ENCODE peak calls at places on chromosomes 3 and 15, in four cellular contexts. One of them, this sample, is unnamed.

GRCh38 chr3:112634786-112635541 is 6.0 kb downstream of the CCDC80 start:
- DNase-seq in T-cell: no peak
- DNase-seq in EL: no peak
- DNase-seq in NCI-H460: no peak
- DNase-seq in this sample: no peak

GRCh38 chr15:25776071-25776740 is 86.9 kb downstream of the ATP10A start:
- DNase-seq in EL: no peak
- DNase-seq in NCI-H460: no peak
- DNase-seq in T-cell: no peak
- DNase-seq in this sample: no peak

GRCh38 chr15:76313731-76314130 is 2.5 kb upstream of the ETFA start:
- DNase-seq in NCI-H460: no peak
- DNase-seq in EL: no peak
- DNase-seq in T-cell: no peak
- DNase-seq in this sample: no peak

GRCh38 chr3:160444411-160444810 is 5.2 kb downstream of the TRIM59 start:
- DNase-seq in NCI-H460: no peak
- DNase-seq in EL: no peak
- DNase-seq in T-cell: no peak
- DNase-seq in this sample: no peak

GRCh38 chr15:60392601-60392985 is 5.2 kb downstream of the ANXA2 start:
- DNase-seq in NCI-H460: no peak
- DNase-seq in EL: peak
- DNase-seq in T-cell: no peak
- DNase-seq in this sample: no peak

GRCh38 chr15:70035051-70035718 is 62.5 kb downstream of the TLE3 start:
- DNase-seq in T-cell: no peak
- DNase-seq in EL: no peak
- DNase-seq in NCI-H460: no peak
- DNase-seq in this sample: no peak

GRCh38 chr15:28961391-28961790 is 75.6 kb downstream of the APBA2 start:
- DNase-seq in NCI-H460: no peak
- DNase-seq in T-cell: no peak
- DNase-seq in EL: no peak
- DNase-seq in this sample: no peak

GRCh38 chr15:65071381-65071811 is 3.6 kb upstream of the RASL12 start:
- DNase-seq in NCI-H460: no peak
- DNase-seq in EL: no peak
- DNase-seq in T-cell: no peak
- DNase-seq in this sample: no peak

GRCh38 chr15:89898628-89899302 is 5.0 kb upstream of the AP3S2 start:
- DNase-seq in NCI-H460: peak
- DNase-seq in EL: peak
- DNase-seq in T-cell: peak
- DNase-seq in this sample: peak

GRCh38 chr15:94411279-94411678 is 179.9 kb downstream of the MCTP2 start:
- DNase-seq in T-cell: no peak
- DNase-seq in NCI-H460: no peak
- DNase-seq in EL: no peak
- DNase-seq in this sample: no peak

This sample was measured in stimulated activated naive CD4-positive, alpha-beta T cell.